ENCODE peak calls at places on chromosomes 6 and 20, in six cellular contexts. A is NB4, X is AG09319, P is iPS-NIHi11, K is hypothalamus, R is GM19239. Q is an unnamed sample.

GRCh38 chr20:51456511-51457280 is 85.8 kb downstream of the NFATC2 start:
- DNase-seq in P (peak; percentile 77), A (peak; percentile 63), X (peak; percentile 93), R (no peak), K (peak; percentile 24), Q (peak; percentile 28)

GRCh38 chr20:38181971-38182370 is 16.9 kb upstream of the TGM2 start:
- DNase-seq in A (no peak), P (no peak), K (no peak), R (no peak), X (no peak), Q (no peak)

GRCh38 chr6:36755435-36756348 is 58.1 kb downstream of the RAB44 start:
- DNase-seq in A (peak; percentile 87), P (no peak), R (no peak), X (no peak), K (no peak), Q (no peak)

GRCh38 chr20:36624068-36624813 is 18.7 kb downstream of the RAB5IF start:
- DNase-seq in P (peak; percentile 31), A (no peak), K (no peak), R (no peak), X (no peak), Q (no peak)

GRCh38 chr20:44861547-44862006 is 23.9 kb upstream of the YWHAB start:
- DNase-seq in X (no peak), P (peak; percentile 18), A (no peak), R (no peak), K (no peak), Q (no peak)

GRCh38 chr6:2790588-2790987 is 25.4 kb downstream of the WRNIP1 start:
- DNase-seq in A (no peak), X (no peak), K (no peak), R (no peak), P (peak; percentile 53), Q (no peak)

GRCh38 chr20:63321148-63321831 is 28.3 kb downstream of the COL20A1 start:
- DNase-seq in X (no peak), K (no peak), P (no peak), R (no peak), A (no peak), Q (no peak)

GRCh38 chr6:33772114-33772830 is 16.7 kb downstream of the LEMD2 start:
- DNase-seq in P (no peak), A (no peak), K (no peak), X (no peak), R (no peak), Q (no peak)

GRCh38 chr6:37965964-37966676 is 146.6 kb downstream of the ZFAND3 start:
- DNase-seq in A (no peak), P (no peak), R (no peak), K (no peak), X (no peak), Q (no peak)

GRCh38 chr6:87183687-87184086 is 28.3 kb downstream of the ZNF292 start:
- DNase-seq in P (no peak), A (no peak), R (no peak), K (no peak), X (no peak), Q (no peak)

GRCh38 chr20:33004141-33004751 is at the start of gene SUN5:
- DNase-seq in X (no peak), K (no peak), A (no peak), P (no peak), R (no peak), Q (no peak)

Q was measured in nephron progenitor cell.